ENCODE peak calls at places on chromosomes 3 and 15, in nine cellular contexts. One of them, this sample, is unnamed.

GRCh38 chr15:39506146-39506545 is 74.7 kb upstream of the THBS1 start:
- DNase-seq in tibial nerve: no peak
- DNase-seq in left ventricle myocardium inferior: no peak
- DNase-seq in Peyer's patch: no peak
- DNase-seq in psoas muscle: no peak
- DNase-seq in breast epithelium: no peak
- DNase-seq in esophagus squamous epithelium: no peak
- DNase-seq in endothelial cell of umbilical vein: no peak
- DNase-seq in A673: no peak
- DNase-seq in this sample: no peak

GRCh38 chr15:38300395-38300794 is 47.8 kb downstream of the SPRED1 start:
- DNase-seq in tibial nerve: no peak
- DNase-seq in left ventricle myocardium inferior: no peak
- DNase-seq in Peyer's patch: no peak
- DNase-seq in psoas muscle: no peak
- DNase-seq in breast epithelium: no peak
- DNase-seq in esophagus squamous epithelium: no peak
- DNase-seq in endothelial cell of umbilical vein: no peak
- DNase-seq in A673: peak
- DNase-seq in this sample: no peak

GRCh38 chr3:123153124-123153523 is 48.6 kb upstream of the SEC22A start:
- DNase-seq in tibial nerve: no peak
- DNase-seq in left ventricle myocardium inferior: no peak
- DNase-seq in Peyer's patch: no peak
- DNase-seq in psoas muscle: no peak
- DNase-seq in breast epithelium: no peak
- DNase-seq in esophagus squamous epithelium: no peak
- DNase-seq in endothelial cell of umbilical vein: no peak
- DNase-seq in A673: peak
- DNase-seq in this sample: no peak

GRCh38 chr3:177483182-177483967 is 286.1 kb upstream of the TBL1XR1 start:
- DNase-seq in tibial nerve: no peak
- DNase-seq in left ventricle myocardium inferior: no peak
- DNase-seq in Peyer's patch: no peak
- DNase-seq in psoas muscle: no peak
- DNase-seq in breast epithelium: no peak
- DNase-seq in esophagus squamous epithelium: no peak
- DNase-seq in endothelial cell of umbilical vein: no peak
- DNase-seq in A673: peak
- DNase-seq in this sample: no peak

GRCh38 chr3:147361671-147362420 is 44.5 kb downstream of the ZIC4 start:
- DNase-seq in tibial nerve: no peak
- DNase-seq in left ventricle myocardium inferior: no peak
- DNase-seq in Peyer's patch: no peak
- DNase-seq in psoas muscle: peak
- DNase-seq in breast epithelium: no peak
- DNase-seq in esophagus squamous epithelium: no peak
- DNase-seq in endothelial cell of umbilical vein: no peak
- DNase-seq in A673: peak
- DNase-seq in this sample: no peak

GRCh38 chr3:68876112-68876713 is 56.1 kb downstream of the TAFA4 start:
- DNase-seq in tibial nerve: no peak
- DNase-seq in left ventricle myocardium inferior: no peak
- DNase-seq in Peyer's patch: peak
- DNase-seq in psoas muscle: no peak
- DNase-seq in breast epithelium: no peak
- DNase-seq in esophagus squamous epithelium: no peak
- DNase-seq in endothelial cell of umbilical vein: peak
- DNase-seq in A673: peak
- DNase-seq in this sample: no peak

GRCh38 chr3:116842254-116842957 is 132.8 kb downstream of the TUSC7 start:
- DNase-seq in tibial nerve: no peak
- DNase-seq in left ventricle myocardium inferior: no peak
- DNase-seq in Peyer's patch: no peak
- DNase-seq in psoas muscle: no peak
- DNase-seq in breast epithelium: no peak
- DNase-seq in esophagus squamous epithelium: no peak
- DNase-seq in endothelial cell of umbilical vein: no peak
- DNase-seq in A673: no peak
- DNase-seq in this sample: no peak

GRCh38 chr15:71124937-71125755 is 9.9 kb downstream of the THSD4 start:
- DNase-seq in tibial nerve: no peak
- DNase-seq in left ventricle myocardium inferior: no peak
- DNase-seq in Peyer's patch: no peak
- DNase-seq in psoas muscle: no peak
- DNase-seq in breast epithelium: no peak
- DNase-seq in esophagus squamous epithelium: no peak
- DNase-seq in endothelial cell of umbilical vein: peak
- DNase-seq in A673: no peak
- DNase-seq in this sample: no peak

GRCh38 chr3:13565581-13566461 is 16.9 kb downstream of the FBLN2 start:
- DNase-seq in tibial nerve: no peak
- DNase-seq in left ventricle myocardium inferior: peak
- DNase-seq in Peyer's patch: no peak
- DNase-seq in psoas muscle: peak
- DNase-seq in breast epithelium: no peak
- DNase-seq in esophagus squamous epithelium: no peak
- DNase-seq in endothelial cell of umbilical vein: no peak
- DNase-seq in A673: no peak
- DNase-seq in this sample: no peak

GRCh38 chr15:91291673-91292072 is 191.6 kb downstream of the SV2B start:
- DNase-seq in tibial nerve: no peak
- DNase-seq in left ventricle myocardium inferior: no peak
- DNase-seq in Peyer's patch: no peak
- DNase-seq in psoas muscle: no peak
- DNase-seq in breast epithelium: no peak
- DNase-seq in esophagus squamous epithelium: no peak
- DNase-seq in endothelial cell of umbilical vein: no peak
- DNase-seq in A673: peak
- DNase-seq in this sample: no peak

GRCh38 chr3:11621077-11621476 is 22.6 kb downstream of the VGLL4 start:
- DNase-seq in tibial nerve: no peak
- DNase-seq in left ventricle myocardium inferior: no peak
- DNase-seq in Peyer's patch: no peak
- DNase-seq in psoas muscle: no peak
- DNase-seq in breast epithelium: no peak
- DNase-seq in esophagus squamous epithelium: no peak
- DNase-seq in endothelial cell of umbilical vein: no peak
- DNase-seq in A673: no peak
- DNase-seq in this sample: no peak

GRCh38 chr3:151837057-151837456 is 23.1 kb downstream of the AADAC start:
- DNase-seq in tibial nerve: no peak
- DNase-seq in left ventricle myocardium inferior: no peak
- DNase-seq in Peyer's patch: no peak
- DNase-seq in psoas muscle: no peak
- DNase-seq in breast epithelium: no peak
- DNase-seq in esophagus squamous epithelium: no peak
- DNase-seq in endothelial cell of umbilical vein: peak
- DNase-seq in A673: peak
- DNase-seq in this sample: no peak

GRCh38 chr3:30659270-30660127 is 53.1 kb downstream of the TGFBR2 start:
- DNase-seq in tibial nerve: no peak
- DNase-seq in left ventricle myocardium inferior: no peak
- DNase-seq in Peyer's patch: no peak
- DNase-seq in psoas muscle: no peak
- DNase-seq in breast epithelium: no peak
- DNase-seq in esophagus squamous epithelium: no peak
- DNase-seq in endothelial cell of umbilical vein: peak
- DNase-seq in A673: peak
- DNase-seq in this sample: no peak

GRCh38 chr3:98577178-98577895 is 16.1 kb downstream of the CPOX start:
- DNase-seq in tibial nerve: no peak
- DNase-seq in left ventricle myocardium inferior: no peak
- DNase-seq in Peyer's patch: no peak
- DNase-seq in psoas muscle: no peak
- DNase-seq in breast epithelium: no peak
- DNase-seq in esophagus squamous epithelium: no peak
- DNase-seq in endothelial cell of umbilical vein: no peak
- DNase-seq in A673: no peak
- DNase-seq in this sample: no peak

GRCh38 chr3:85567074-85567676 is 608.4 kb downstream of the CADM2 start:
- DNase-seq in tibial nerve: peak
- DNase-seq in left ventricle myocardium inferior: peak
- DNase-seq in Peyer's patch: no peak
- DNase-seq in psoas muscle: peak
- DNase-seq in breast epithelium: no peak
- DNase-seq in esophagus squamous epithelium: no peak
- DNase-seq in endothelial cell of umbilical vein: peak
- DNase-seq in A673: peak
- DNase-seq in this sample: no peak

GRCh38 chr15:56428821-56429458 is 36.0 kb downstream of the MNS1 start:
- DNase-seq in tibial nerve: no peak
- DNase-seq in left ventricle myocardium inferior: no peak
- DNase-seq in Peyer's patch: no peak
- DNase-seq in psoas muscle: no peak
- DNase-seq in breast epithelium: no peak
- DNase-seq in esophagus squamous epithelium: no peak
- DNase-seq in endothelial cell of umbilical vein: peak
- DNase-seq in A673: peak
- DNase-seq in this sample: no peak
- H3K27ac ChIP-seq in tibial nerve: no peak
- H3K27ac ChIP-seq in left ventricle myocardium inferior: no peak
- H3K27ac ChIP-seq in Peyer's patch: no peak
- H3K27ac ChIP-seq in psoas muscle: no peak
- H3K27ac ChIP-seq in breast epithelium: no peak
- H3K27ac ChIP-seq in esophagus squamous epithelium: no peak
- H3K27ac ChIP-seq in endothelial cell of umbilical vein: no peak
- H3K27ac ChIP-seq in A673: no peak
- H3K27ac ChIP-seq in this sample: no peak

GRCh38 chr15:29089731-29090616 is 179.6 kb downstream of the NSMCE3 start:
- DNase-seq in tibial nerve: no peak
- DNase-seq in left ventricle myocardium inferior: no peak
- DNase-seq in Peyer's patch: no peak
- DNase-seq in psoas muscle: no peak
- DNase-seq in breast epithelium: no peak
- DNase-seq in esophagus squamous epithelium: no peak
- DNase-seq in endothelial cell of umbilical vein: no peak
- DNase-seq in A673: peak
- DNase-seq in this sample: no peak
- TF ChIP-seq CTCF in tibial nerve: no peak
- TF ChIP-seq CTCF in left ventricle myocardium inferior: no peak
- TF ChIP-seq CTCF in Peyer's patch: no peak
- TF ChIP-seq CTCF in psoas muscle: no peak
- TF ChIP-seq CTCF in breast epithelium: no peak
- TF ChIP-seq CTCF in esophagus squamous epithelium: no peak
- TF ChIP-seq CTCF in endothelial cell of umbilical vein: no peak
- TF ChIP-seq CTCF in A673: peak
- TF ChIP-seq CTCF in this sample: no peak

GRCh38 chr3:5092018-5092417 is 30.1 kb upstream of the ARL8B start:
- DNase-seq in tibial nerve: no peak
- DNase-seq in left ventricle myocardium inferior: no peak
- DNase-seq in Peyer's patch: peak
- DNase-seq in psoas muscle: no peak
- DNase-seq in breast epithelium: no peak
- DNase-seq in esophagus squamous epithelium: no peak
- DNase-seq in endothelial cell of umbilical vein: no peak
- DNase-seq in A673: no peak
- DNase-seq in this sample: no peak

GRCh38 chr3:5098346-5098745 is 23.7 kb upstream of the ARL8B start:
- DNase-seq in tibial nerve: no peak
- DNase-seq in left ventricle myocardium inferior: no peak
- DNase-seq in Peyer's patch: peak
- DNase-seq in psoas muscle: no peak
- DNase-seq in breast epithelium: no peak
- DNase-seq in esophagus squamous epithelium: no peak
- DNase-seq in endothelial cell of umbilical vein: no peak
- DNase-seq in A673: no peak
- DNase-seq in this sample: no peak

GRCh38 chr3:5096368-5096767 is 25.7 kb upstream of the ARL8B start:
- DNase-seq in tibial nerve: no peak
- DNase-seq in left ventricle myocardium inferior: no peak
- DNase-seq in Peyer's patch: peak
- DNase-seq in psoas muscle: no peak
- DNase-seq in breast epithelium: no peak
- DNase-seq in esophagus squamous epithelium: no peak
- DNase-seq in endothelial cell of umbilical vein: no peak
- DNase-seq in A673: no peak
- DNase-seq in this sample: no peak

GRCh38 chr3:5093786-5094185 is 28.3 kb upstream of the ARL8B start:
- DNase-seq in tibial nerve: no peak
- DNase-seq in left ventricle myocardium inferior: no peak
- DNase-seq in Peyer's patch: peak
- DNase-seq in psoas muscle: no peak
- DNase-seq in breast epithelium: no peak
- DNase-seq in esophagus squamous epithelium: no peak
- DNase-seq in endothelial cell of umbilical vein: no peak
- DNase-seq in A673: no peak
- DNase-seq in this sample: no peak

GRCh38 chr3:5095879-5096278 is 26.2 kb upstream of the ARL8B start:
- DNase-seq in tibial nerve: no peak
- DNase-seq in left ventricle myocardium inferior: peak
- DNase-seq in Peyer's patch: peak
- DNase-seq in psoas muscle: peak
- DNase-seq in breast epithelium: no peak
- DNase-seq in esophagus squamous epithelium: no peak
- DNase-seq in endothelial cell of umbilical vein: no peak
- DNase-seq in A673: peak
- DNase-seq in this sample: peak
- H3K4me3 ChIP-seq in tibial nerve: peak
- H3K4me3 ChIP-seq in left ventricle myocardium inferior: peak
- H3K4me3 ChIP-seq in Peyer's patch: no peak
- H3K4me3 ChIP-seq in psoas muscle: peak
- H3K4me3 ChIP-seq in breast epithelium: peak
- H3K4me3 ChIP-seq in esophagus squamous epithelium: no peak
- H3K4me3 ChIP-seq in endothelial cell of umbilical vein: no peak
- H3K4me3 ChIP-seq in A673: peak
- H3K4me3 ChIP-seq in this sample: no peak

DNA sequence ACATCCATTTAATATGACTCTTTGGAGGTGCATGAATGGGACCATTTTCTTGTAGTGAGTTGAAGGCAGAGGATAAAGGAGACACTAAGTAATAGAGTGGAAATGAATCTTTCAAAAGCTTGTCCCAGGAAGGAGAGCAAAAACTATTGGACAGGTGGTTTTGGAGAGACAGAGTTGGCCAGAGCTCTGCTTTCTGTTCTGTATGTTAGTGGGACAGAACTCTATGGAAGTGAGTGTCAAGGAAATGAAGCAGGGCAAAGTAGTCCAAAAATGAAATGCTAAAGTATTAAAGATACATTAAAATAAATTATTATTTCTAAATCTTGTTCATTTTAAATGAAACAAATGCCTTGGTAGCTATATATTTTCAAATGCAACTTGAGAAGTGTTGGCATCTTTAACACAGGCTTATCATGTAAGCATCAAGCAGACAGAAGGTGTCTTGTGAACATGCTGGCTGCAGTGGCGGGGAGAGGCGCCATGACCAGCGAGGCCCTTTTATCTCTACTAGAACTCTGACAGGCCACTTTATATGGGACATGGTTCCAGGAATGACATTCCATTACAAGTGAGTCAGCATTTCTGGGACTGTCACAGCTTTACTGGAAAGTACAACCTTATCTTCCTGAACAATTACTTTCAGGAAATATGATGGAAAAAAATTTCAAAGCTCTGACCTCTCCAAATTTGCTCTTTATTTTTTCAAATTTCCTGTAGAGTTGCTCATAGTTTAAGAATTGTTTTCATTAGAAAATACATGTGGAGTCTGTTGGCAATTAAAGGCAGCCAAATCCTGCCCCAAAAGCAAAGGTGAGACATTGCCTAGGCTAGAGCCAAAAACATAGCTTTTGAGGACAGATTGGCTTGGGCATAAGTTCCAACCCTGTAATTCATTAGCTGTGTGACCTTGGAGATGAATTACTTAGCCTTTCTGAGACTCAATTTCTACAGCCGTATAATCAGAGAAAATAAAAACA is 106.5 kb downstream of the ECT2 start:
- DNase-seq in tibial nerve: no peak
- DNase-seq in left ventricle myocardium inferior: peak
- DNase-seq in Peyer's patch: peak
- DNase-seq in psoas muscle: no peak
- DNase-seq in breast epithelium: no peak
- DNase-seq in esophagus squamous epithelium: no peak
- DNase-seq in endothelial cell of umbilical vein: peak
- DNase-seq in A673: no peak
- DNase-seq in this sample: peak
- H3K27ac ChIP-seq in tibial nerve: no peak
- H3K27ac ChIP-seq in left ventricle myocardium inferior: peak
- H3K27ac ChIP-seq in Peyer's patch: no peak
- H3K27ac ChIP-seq in psoas muscle: no peak
- H3K27ac ChIP-seq in breast epithelium: peak
- H3K27ac ChIP-seq in esophagus squamous epithelium: no peak
- H3K27ac ChIP-seq in endothelial cell of umbilical vein: peak
- H3K27ac ChIP-seq in A673: no peak
- H3K27ac ChIP-seq in this sample: no peak

This sample was measured in kidney.